ENCODE peak calls at places on chromosome 21, in ten cellular contexts. E, V, P, G, N, W, K, A, Z and B are unnamed samples.

GRCh38 chr21:27776925-27777553 is 810.2 kb upstream of the ADAMTS5 start:
- DNase-seq in K (no peak), N (no peak), W (no peak), Z (no peak), V (no peak), P (peak; percentile 83), G (no peak), A (no peak), E (no peak), B (no peak)

GRCh38 chr21:16913010-16913409 is 599.8 kb upstream of the CXADR start:
- DNase-seq in K (no peak), Z (peak; percentile 25), P (no peak), E (no peak), N (no peak), V (no peak), W (no peak), G (no peak), A (no peak), B (no peak)

GRCh38 chr21:38438476-38438893 is 59.8 kb downstream of the ERG start:
- DNase-seq in A (no peak), E (no peak), K (peak; percentile 69), W (no peak), V (peak; percentile 96), G (no peak), P (peak; percentile 98), N (no peak), Z (no peak), B (peak; percentile 81)

GRCh38 chr21:25456672-25457071 is 150.6 kb downstream of the MRPL39 start:
- DNase-seq in N (no peak), A (no peak), W (no peak), E (no peak), G (no peak), Z (no peak), V (peak; percentile 85), K (no peak), P (peak; percentile 1), B (no peak)

GRCh38 chr21:25813917-25814316 is 79.1 kb downstream of the GABPA start:
- DNase-seq in A (no peak), W (no peak), E (no peak), N (no peak), G (no peak), K (no peak), P (no peak), Z (no peak), V (no peak), B (no peak)

GRCh38 chr21:31987696-31988095 is 114.9 kb downstream of the HUNK start:
- DNase-seq in N (no peak), V (no peak), Z (peak; percentile 20), K (no peak), E (no peak), W (no peak), G (peak; percentile 79), A (no peak), P (no peak), B (peak; percentile 61)

GRCh38 chr21:37658121-37658993 is 257.9 kb downstream of the KCNJ6 start:
- DNase-seq in G (no peak), K (no peak), Z (no peak), V (no peak), N (no peak), A (no peak), E (no peak), W (no peak), P (no peak), B (no peak)

GRCh38 chr21:36288651-36289243 is 31.2 kb upstream of the MORC3 start:
- DNase-seq in Z (no peak), A (no peak), G (no peak), P (no peak), E (no peak), N (no peak), K (no peak), W (no peak), V (peak; percentile 15), B (no peak)

GRCh38 chr21:17732306-17732705 is 86.8 kb downstream of the C21orf91 start:
- DNase-seq in A (no peak), V (peak; percentile 30), W (no peak), P (no peak), Z (no peak), N (no peak), E (no peak), K (no peak), G (no peak), B (no peak)

GRCh38 chr21:32538147-32538792 is 47.1 kb downstream of the TCP10L start:
- DNase-seq in N (no peak), K (no peak), W (no peak), G (no peak), A (no peak), V (no peak), E (no peak), P (no peak), Z (no peak), B (no peak)

GRCh38 chr21:38386967-38387366 is 111.3 kb downstream of the ERG start:
- DNase-seq in P (no peak), K (no peak), E (no peak), Z (no peak), G (no peak), V (peak; percentile 53), A (no peak), N (no peak), W (no peak), B (no peak)

GRCh38 chr21:31041295-31042079 is 3.2 kb upstream of the KRTAP19-8 start:
- DNase-seq in V (no peak), Z (peak; percentile 22), G (no peak), A (no peak), P (no peak), E (no peak), W (no peak), K (no peak), N (no peak), B (no peak)

GRCh38 chr21:38930838-38931237 is 125.1 kb downstream of the ETS2 start:
- DNase-seq in K (no peak), E (no peak), A (no peak), V (no peak), P (peak; percentile 89), Z (no peak), W (no peak), N (no peak), G (no peak), B (no peak)

GRCh38 chr21:16932314-16932713 is 580.5 kb upstream of the CXADR start:
- DNase-seq in Z (peak; percentile 3), K (no peak), A (no peak), N (no peak), P (no peak), E (no peak), V (no peak), W (no peak), G (no peak), B (no peak)

GRCh38 chr21:26293291-26293946 is 122.8 kb upstream of the APP start:
- DNase-seq in G (no peak), N (no peak), W (no peak), Z (no peak), K (no peak), E (no peak), P (no peak), V (no peak), A (no peak), B (no peak)

GRCh38 chr21:39125752-39126485 is 57.3 kb downstream of the PSMG1 start:
- DNase-seq in W (peak; percentile 30), N (peak; percentile 62), E (no peak), P (peak; percentile 83), A (peak; percentile 53), V (peak; percentile 67), Z (peak; percentile 88), K (no peak), G (no peak), B (no peak)

GRCh38 chr21:20040768-20041167 is 957.4 kb upstream of the NCAM2 start:
- DNase-seq in Z (peak; percentile 27), G (no peak), N (no peak), K (no peak), V (no peak), E (no peak), P (no peak), A (no peak), W (no peak), B (no peak)
- TF ChIP-seq CTCF in Z (peak; percentile 64), G (no peak), N (no peak), K (peak; percentile 12), V (no peak), E (no peak), P (no peak), A (no peak), W (peak; percentile 13), B (no peak)

GRCh38 chr21:43302769-43303168 is 124.2 kb downstream of the SIK1 start:
- DNase-seq in V (no peak), A (no peak), K (no peak), P (no peak), G (no peak), W (no peak), Z (no peak), E (no peak), N (no peak), B (peak; percentile 42)
- H3K4me1 ChIP-seq in V (no peaks in the 10 kb centered on the region), A (peaks cover 20% of the 10 kb centered on the region), K (peaks cover 6% of the 10 kb centered on the region), P (peaks cover 7% of the 10 kb centered on the region), G (peaks cover 70% of the 10 kb centered on the region), W (peaks cover 2% of the 10 kb centered on the region), Z (no peaks in the 10 kb centered on the region), E (peaks cover 16% of the 10 kb centered on the region), N (no peaks in the 10 kb centered on the region), B (no peaks in the 10 kb centered on the region)

DNA sequence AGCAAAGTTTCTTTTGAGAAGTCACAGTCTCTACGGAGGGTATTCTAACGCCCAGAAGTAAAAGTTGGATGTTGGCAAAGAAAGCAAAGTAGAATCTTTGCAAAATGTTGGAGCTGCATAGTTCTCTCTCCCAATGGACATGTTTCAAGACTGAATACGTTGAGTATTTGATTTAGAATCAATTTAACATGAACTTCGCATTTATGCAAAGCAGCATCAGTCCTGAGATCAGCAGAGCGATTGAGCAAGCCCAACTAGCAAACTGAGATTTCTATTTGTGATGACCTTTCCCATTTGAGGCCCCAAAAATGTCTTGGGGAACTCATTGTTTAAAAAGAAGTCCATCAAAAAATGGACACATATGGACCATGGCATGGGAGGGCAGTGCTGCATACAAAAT is 8.0 kb downstream of the RUNX1 start:
- DNase-seq in K (no peak), Z (no peak), P (no peak), N (no peak), G (no peak), E (no peak), V (no peak), W (no peak), A (no peak), B (no peak)
- H3K27ac ChIP-seq in K (no peak overlapping the region), Z (no peak overlapping the region), P (no peak overlapping the region), N (no peak overlapping the region), G (no peak overlapping the region), E (no peak overlapping the region), V (no peak overlapping the region), W (no peak overlapping the region), A (peak overlapping the region; percentile 17), B (no peak overlapping the region)

DNA sequence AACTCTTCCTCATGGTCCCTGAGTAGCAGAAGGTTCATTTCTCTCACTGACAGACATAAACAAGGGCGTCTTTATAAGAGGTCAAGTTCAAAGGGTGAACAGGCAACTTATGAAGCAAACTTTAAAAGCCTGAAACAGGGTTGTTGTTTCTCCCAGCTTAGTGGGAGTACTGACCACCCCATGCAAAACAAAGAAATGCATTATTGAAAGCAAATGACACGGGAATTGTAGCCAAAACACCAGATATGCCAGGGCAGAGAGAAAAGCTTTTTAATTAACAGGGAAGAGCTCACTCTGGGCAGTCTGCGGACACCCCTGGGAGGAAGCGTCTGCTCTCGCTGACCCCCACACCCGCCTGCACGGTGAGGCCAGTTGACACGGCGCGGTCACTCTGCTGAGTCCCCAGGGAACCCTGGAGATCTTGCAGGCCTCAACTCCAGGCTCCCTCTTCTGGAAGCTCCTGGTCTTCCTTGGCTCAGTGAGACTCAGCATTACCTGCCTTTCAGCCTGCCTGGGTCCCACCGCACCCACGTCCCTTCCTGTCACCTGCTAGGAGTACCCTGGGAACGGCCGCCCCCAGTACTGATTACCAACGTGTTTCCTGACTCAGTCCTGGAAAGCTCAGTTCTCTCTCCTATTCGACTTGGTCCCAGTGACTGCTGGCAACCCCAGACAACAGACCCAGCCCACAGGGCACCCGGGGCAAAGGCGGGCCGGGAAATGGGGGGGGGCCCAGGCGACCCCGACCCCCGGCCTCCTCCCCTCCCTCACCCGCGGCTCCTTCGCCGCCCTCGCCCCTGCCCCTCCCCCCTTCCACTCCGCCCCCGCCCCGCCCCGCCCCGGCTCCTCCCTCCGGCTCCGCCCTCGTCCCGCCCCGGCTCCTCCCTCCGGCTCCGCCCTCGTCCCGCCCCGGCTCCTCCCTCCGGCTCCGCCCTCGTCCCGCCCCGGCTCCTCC is 972 bp downstream of the CFAP410 start:
- DNase-seq in N (peak; percentile 64), E (peak; percentile 43), P (peak; percentile 56), A (peak; percentile 47), K (peak; percentile 76), W (peak; percentile 17), G (peak; percentile 90), Z (peak; percentile 85), V (peak; percentile 58), B (peak; percentile 80)
- TF ChIP-seq CTCF in N (peak; percentile 43), E (peak; percentile 17), P (peak; percentile 37), A (peak; percentile 24), K (peak; percentile 25), W (peak; percentile 59), G (no peak), Z (peak; percentile 50), V (peak; percentile 46), B (peak; percentile 32)